ENCODE peak calls at places on chromosomes 16 and 17, in nine cellular contexts. Y is IMR-90, M is testis, R is uterus, B is suprapubic skin, K is spleen, C is ovary, D is HCT116, P is body of pancreas. Q is an unnamed sample.

GRCh38 chr17:5772720-5773119 is 188.4 kb upstream of the NLRP1 start:
- DNase-seq in Y (peak; percentile 37), M (no peak), R (no peak), B (no peak), K (no peak), C (no peak), D (no peak), P (no peak), Q (no peak)

GRCh38 chr16:79770244-79771064 is 169.9 kb upstream of the MAF start:
- DNase-seq in Y (peak; percentile 40), M (peak; percentile 96), R (peak; percentile 91), B (peak; percentile 94), K (peak; percentile 91), C (peak; percentile 91), D (no peak), P (peak; percentile 94), Q (peak; percentile 94)

GRCh38 chr16:28212532-28212873 is 738 bp upstream of the XPO6 start:
- DNase-seq in Y (peak; percentile 26), M (no peak), R (no peak), B (no peak), K (no peak), C (peak; percentile 28), D (peak; percentile 15), P (no peak), Q (no peak)

GRCh38 chr16:79845006-79845733 is 244.6 kb upstream of the MAF start:
- DNase-seq in Y (no peak), M (no peak), R (no peak), B (no peak), K (no peak), C (no peak), D (no peak), P (no peak), Q (no peak)

GRCh38 chr17:8935194-8935593 is 30.3 kb downstream of the PIK3R5 start:
- DNase-seq in Y (no peak), M (no peak), R (no peak), B (no peak), K (peak; percentile 84), C (no peak), D (no peak), P (peak; percentile 54), Q (no peak)

GRCh38 chr16:65744401-65744800 is 622.1 kb upstream of the CDH5 start:
- DNase-seq in Y (no peak), M (no peak), R (no peak), B (no peak), K (no peak), C (no peak), D (no peak), P (no peak), Q (no peak)

GRCh38 chr16:71287903-71288302 is 1.3 kb downstream of the CMTR2 start:
- DNase-seq in Y (no peak), M (no peak), R (no peak), B (no peak), K (no peak), C (no peak), D (no peak), P (no peak), Q (no peak)

GRCh38 chr17:32755045-32755805 is 121.7 kb downstream of the MYO1D start:
- DNase-seq in Y (peak; percentile 76), M (no peak), R (no peak), B (no peak), K (no peak), C (no peak), D (peak; percentile 52), P (no peak), Q (no peak)

GRCh38 chr16:57684626-57685358 is 9.8 kb upstream of the DRC7 start:
- DNase-seq in Y (no peak), M (no peak), R (no peak), B (no peak), K (no peak), C (no peak), D (no peak), P (no peak), Q (no peak)

GRCh38 chr17:32536736-32537646 is 50.2 kb downstream of the CDK5R1 start:
- DNase-seq in Y (peak; percentile 44), M (no peak), R (no peak), B (no peak), K (no peak), C (no peak), D (no peak), P (no peak), Q (no peak)

GRCh38 chr17:32159586-32160438 is 17.5 kb downstream of the RHOT1 start:
- DNase-seq in Y (no peak), M (no peak), R (no peak), B (no peak), K (no peak), C (no peak), D (no peak), P (no peak), Q (no peak)

GRCh38 chr17:59838196-59838911 is 54.4 kb downstream of the TUBD1 start:
- DNase-seq in Y (no peak), M (no peak), R (no peak), B (no peak), K (no peak), C (no peak), D (no peak), P (peak; percentile 43), Q (no peak)

GRCh38 chr16:23840310-23840709 is 4.5 kb downstream of the PRKCB start:
- DNase-seq in Y (no peak), M (no peak), R (no peak), B (no peak), K (no peak), C (no peak), D (no peak), P (no peak), Q (no peak)

GRCh38 chr16:81659249-81659648 is 119.8 kb upstream of the PLCG2 start:
- DNase-seq in Y (no peak), M (no peak), R (no peak), B (no peak), K (no peak), C (no peak), D (no peak), P (no peak), Q (no peak)

GRCh38 chr16:19753815-19754643 is 36.0 kb downstream of the IQCK start:
- DNase-seq in Y (peak; percentile 83), M (no peak), R (no peak), B (no peak), K (no peak), C (no peak), D (no peak), P (peak; percentile 33), Q (no peak)

GRCh38 chr17:41666336-41666680 is 22.4 kb upstream of the EIF1 start:
- DNase-seq in Y (peak; percentile 78), M (no peak), R (peak; percentile 36), B (no peak), K (peak; percentile 85), C (peak; percentile 44), D (no peak), P (peak; percentile 73), Q (no peak)

GRCh38 chr17:74430706-74431567 is 951 bp upstream of the GPRC5C start:
- DNase-seq in Y (peak; percentile 4), M (peak; percentile 84), R (peak; percentile 91), B (no peak), K (peak; percentile 81), C (peak; percentile 98), D (peak; percentile 40), P (peak; percentile 96), Q (peak; percentile 96)
- TF ChIP-seq POLR2A in Y (no peak), M (no peak), R (no peak), B (no peak), K (no peak), C (peak; percentile 58), D (no peak), P (peak; percentile 90), Q (peak; percentile 62)

GRCh38 chr17:66664336-66664735 is 170.6 kb upstream of the CACNG5 start:
- DNase-seq in Y (no peak), M (no peak), R (no peak), B (no peak), K (no peak), C (no peak), D (no peak), P (no peak), Q (no peak)
- H3K27me3 ChIP-seq in Y (no peaks in the 10 kb centered on the region), M (no peaks in the 10 kb centered on the region), R (no peaks in the 10 kb centered on the region), B (no peaks in the 10 kb centered on the region), K (no peaks in the 10 kb centered on the region), C (no peaks in the 10 kb centered on the region), D (no peaks in the 10 kb centered on the region), P (no peaks in the 10 kb centered on the region), Q (no peaks in the 10 kb centered on the region)

GRCh38 chr17:80790981-80791742 is 200.5 kb upstream of the CHMP6 start:
- DNase-seq in Y (no peak), M (no peak), R (no peak), B (peak; percentile 60), K (peak; percentile 41), C (no peak), D (no peak), P (no peak), Q (no peak)
- H3K4me1 ChIP-seq in Y (peaks cover 45% of the 10 kb centered on the region), M (no peaks in the 10 kb centered on the region), R (no peaks in the 10 kb centered on the region), B (peaks cover 47% of the 10 kb centered on the region), K (peaks cover 29% of the 10 kb centered on the region), C (peaks cover 16% of the 10 kb centered on the region), D (peaks cover 49% of the 10 kb centered on the region), P (no peaks in the 10 kb centered on the region), Q (no peaks in the 10 kb centered on the region)

DNA sequence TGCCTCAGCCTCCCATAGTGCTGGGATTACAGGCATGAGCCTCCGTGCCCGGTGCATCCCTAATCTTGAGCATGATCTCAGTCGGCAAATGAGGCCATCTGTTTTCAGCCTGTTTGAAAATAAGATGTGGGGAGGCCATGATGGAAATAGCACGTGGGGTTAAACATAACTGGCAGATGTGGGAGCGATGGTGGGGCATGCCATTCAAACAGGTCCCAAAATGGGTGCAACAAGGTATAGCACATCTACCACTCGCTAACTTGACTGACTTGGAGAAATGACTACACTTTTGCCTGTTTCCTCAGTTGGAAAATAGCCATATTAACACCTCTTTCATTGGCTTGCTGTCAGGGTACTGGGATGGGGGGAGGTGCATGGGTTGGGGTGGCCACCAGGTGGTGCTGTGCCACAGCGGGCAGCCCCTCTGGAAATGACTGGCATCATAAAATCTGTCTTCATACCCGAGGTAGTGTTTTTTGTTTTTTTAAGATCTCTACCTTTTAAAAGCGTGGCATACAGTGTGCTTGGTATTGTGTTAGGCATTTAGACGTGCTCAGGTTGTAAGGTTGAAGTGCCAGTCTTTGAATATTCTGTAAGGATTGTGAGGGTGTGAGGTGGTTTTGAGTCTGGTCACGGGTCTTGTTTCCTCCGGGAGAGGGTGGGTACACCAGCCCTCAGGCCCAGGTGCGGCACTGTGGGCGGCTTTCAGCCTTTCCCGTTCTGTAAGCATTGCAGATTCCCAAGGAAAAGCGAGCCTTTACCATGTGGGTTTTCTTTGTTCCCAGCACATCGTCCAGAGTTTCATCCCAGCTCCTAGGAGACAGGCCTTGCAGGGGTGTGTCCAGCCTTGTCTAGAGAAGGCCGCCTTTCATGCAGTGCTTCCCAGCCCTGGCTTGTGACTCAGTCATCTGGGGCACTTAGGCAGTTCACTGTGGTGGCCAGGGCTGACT is 2.9 kb upstream of the TTYH2 start:
- DNase-seq in Y (peak; percentile 58), M (peak; percentile 79), R (peak; percentile 62), B (no peak), K (peak; percentile 91), C (peak; percentile 76), D (peak; percentile 63), P (peak; percentile 76), Q (no peak)
- TF ChIP-seq POLR2A in Y (peak; percentile 39), M (no peak), R (no peak), B (no peak), K (no peak), C (no peak), D (no peak), P (peak; percentile 22), Q (no peak)